ENCODE peak calls at places on chromosomes 3 and 15, in six cellular contexts. P, L, D, B, J and G are unnamed samples.

GRCh38 chr3:21256932-21257331 is 494.1 kb downstream of the ZNF385D start:
- DNase-seq in P (no peak), B (no peak), L (no peak), D (no peak), J (no peak), G (no peak)

GRCh38 chr3:194522579-194523046 is 35.8 kb upstream of the ATP13A3 start:
- DNase-seq in J (no peak), L (no peak), D (no peak), B (no peak), P (no peak), G (no peak)

GRCh38 chr3:24400015-24400414 is 94.6 kb downstream of the THRB start:
- DNase-seq in B (no peak), L (no peak), J (no peak), D (no peak), P (no peak), G (no peak)

GRCh38 chr3:136181741-136182140 is 14.4 kb downstream of the MSL2 start:
- DNase-seq in L (no peak), J (no peak), P (no peak), B (no peak), D (no peak), G (no peak)

GRCh38 chr3:134666052-134666451 is 15.2 kb upstream of the KY start:
- DNase-seq in P (no peak), D (no peak), B (no peak), L (no peak), J (no peak), G (no peak)

GRCh38 chr3:32948625-32949445 is 2.6 kb upstream of the CCR4 start:
- DNase-seq in P (no peak), L (no peak), B (no peak), J (no peak), D (no peak), G (no peak)

GRCh38 chr3:189646902-189647542 is 15.8 kb downstream of the TP63 start:
- DNase-seq in B (no peak), J (no peak), L (no peak), P (no peak), D (no peak), G (no peak)

GRCh38 chr3:126201168-126201567 is 20.8 kb upstream of the ALDH1L1 start:
- DNase-seq in P (no peak), B (no peak), L (no peak), D (no peak), J (no peak), G (no peak)

GRCh38 chr3:152638707-152639450 is 196.1 kb upstream of the P2RY1 start:
- DNase-seq in P (no peak), L (no peak), J (no peak), D (no peak), B (no peak), G (no peak)

GRCh38 chr15:67107014-67107812 is 41.8 kb downstream of the SMAD3 start:
- DNase-seq in J (no peak), P (no peak), B (peak; percentile 77), L (no peak), D (no peak), G (peak; percentile 28)

GRCh38 chr15:44075535-44075934 is 119.5 kb downstream of the FRMD5 start:
- DNase-seq in L (no peak), D (no peak), J (no peak), B (no peak), P (no peak), G (no peak)

GRCh38 chr3:125150525-125151436 is 61.8 kb downstream of the SLC12A8 start:
- DNase-seq in B (peak; percentile 58), D (peak; percentile 65), P (peak; percentile 49), J (peak; percentile 48), L (peak; percentile 68), G (peak; percentile 66)

DNA sequence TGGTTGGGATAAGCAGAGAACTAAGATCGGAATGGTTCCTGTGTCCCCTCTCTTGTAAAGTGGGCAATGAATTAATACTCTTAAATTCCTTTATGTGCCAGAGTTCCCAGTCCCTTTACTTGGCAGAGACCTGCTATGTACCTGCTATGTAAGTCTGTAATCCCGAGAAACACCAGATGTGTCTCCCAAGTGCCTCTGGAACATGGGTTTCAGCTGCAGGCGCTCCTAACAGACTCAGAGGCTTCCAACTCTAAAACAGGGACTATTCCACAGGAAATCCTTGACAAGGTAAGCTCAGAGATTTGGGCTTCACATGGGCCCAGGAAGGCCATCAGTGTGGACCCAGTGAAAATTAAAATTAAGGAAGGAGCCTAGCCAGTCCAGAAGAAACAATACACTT is 117.7 kb upstream of the PLCL2 start:
- DNase-seq in L (no peak), P (no peak), D (no peak), B (no peak), J (no peak), G (no peak)
- TF ChIP-seq CTCF in L (peak; percentile 15), P (no peak), D (no peak), B (no peak), J (no peak), G (no peak)

GRCh38 chr15:65184944-65185717 is at the start of gene CLPX:
- DNase-seq in L (peak; percentile 92), D (peak; percentile 81), P (peak; percentile 94), B (peak; percentile 93), J (peak; percentile 93), G (peak; percentile 93)

GRCh38 chr15:65183847-65184159 is 1.3 kb downstream of the CLPX start:
- DNase-seq in L (no peak), P (no peak), B (no peak), J (no peak), D (no peak), G (no peak)

GRCh38 chr15:65192016-65192415 is 6.9 kb upstream of the CLPX start:
- DNase-seq in J (no peak), P (no peak), L (peak; percentile 17), D (no peak), B (no peak), G (peak; percentile 58)

GRCh38 chr15:65184305-65184943 is 718 bp downstream of the CLPX start:
- DNase-seq in D (peak; percentile 66), L (peak; percentile 58), J (peak; percentile 57), P (peak; percentile 56), B (peak; percentile 73), G (peak; percentile 69)

GRCh38 chr15:65189102-65189740 is 4.1 kb upstream of the CLPX start:
- DNase-seq in L (peak; percentile 66), D (peak; percentile 48), J (peak; percentile 65), P (peak; percentile 60), B (no peak), G (peak; percentile 50)
- TF ChIP-seq CTCF in L (peak; percentile 87), D (no peak), J (peak; percentile 48), P (peak; percentile 59), B (peak; percentile 47), G (peak; percentile 92)

DNA sequence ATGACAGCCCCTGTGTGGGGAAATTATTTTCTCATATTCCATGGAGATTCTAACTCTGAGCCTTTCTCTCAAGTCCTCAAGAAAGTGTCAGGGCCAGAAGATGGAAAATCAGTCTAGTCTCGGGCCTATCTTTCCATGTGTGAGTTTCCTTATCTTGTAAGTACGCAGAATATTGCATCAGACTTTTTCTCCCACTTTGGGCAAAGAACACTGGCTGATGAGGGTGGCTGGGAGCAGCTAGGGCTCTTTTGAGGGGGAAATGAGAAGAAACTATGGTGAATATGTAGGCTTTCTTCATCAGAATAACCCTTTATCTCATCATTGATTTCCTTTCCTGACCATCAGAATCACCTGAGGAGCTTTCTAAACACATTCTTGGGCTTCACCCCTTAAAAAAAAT is 264.0 kb downstream of the CLSTN2 start:
- DNase-seq in D (no peak), J (no peak), B (no peak), P (no peak), L (no peak), G (no peak)
- TF ChIP-seq CTCF in D (no peak), J (no peak), B (no peak), P (no peak), L (no peak), G (no peak)

GRCh38 chr3:105516972-105517371 is 150.3 kb downstream of the ALCAM start:
- DNase-seq in B (no peak), L (no peak), P (no peak), J (no peak), D (peak; percentile 20), G (peak; percentile 40)
- TF ChIP-seq CTCF in B (no peak), L (no peak), P (no peak), J (no peak), D (peak; percentile 25), G (peak; percentile 67)

GRCh38 chr15:99253381-99254090 is 2.3 kb downstream of the LRRC28 start:
- DNase-seq in P (peak; percentile 26), J (peak; percentile 30), B (no peak), D (no peak), L (no peak), G (no peak)
- TF ChIP-seq CTCF in P (no peak), J (no peak), B (no peak), D (no peak), L (no peak), G (no peak)

GRCh38 chr15:56883088-56883487 is 35.4 kb upstream of the TCF12 start:
- DNase-seq in J (no peak), B (no peak), P (no peak), L (no peak), D (no peak), G (no peak)

GRCh38 chr15:56887782-56888127 is 30.7 kb upstream of the TCF12 start:
- DNase-seq in B (no peak), P (no peak), L (no peak), J (no peak), D (no peak), G (no peak)

GRCh38 chr15:56890038-56890437 is 28.4 kb upstream of the TCF12 start:
- DNase-seq in L (no peak), P (no peak), B (no peak), D (no peak), J (no peak), G (no peak)

GRCh38 chr15:56886450-56886856 is 32.0 kb upstream of the TCF12 start:
- DNase-seq in D (no peak), L (peak; percentile 16), B (no peak), J (no peak), P (no peak), G (no peak)

GRCh38 chr15:56886878-56887781 is 31.3 kb upstream of the TCF12 start:
- DNase-seq in B (peak; percentile 95), D (peak; percentile 90), J (peak; percentile 91), P (peak; percentile 91), L (peak; percentile 83), G (peak; percentile 95)
- TF ChIP-seq CTCF in B (no peak), D (no peak), J (no peak), P (no peak), L (peak; percentile 17), G (peak; percentile 17)